ENCODE peak calls at places on chromosomes 7 and 10, in four cellular contexts. L is IMR-90, B is lower lobe of right lung, F is fibroblast of lung. W is an unnamed sample.

GRCh38 chr7:101567231-101567630 is 61.9 kb downstream of the MYL10 start:
- DNase-seq in L (no peak), B (no peak), F (no peak), W (no peak)

GRCh38 chr10:9735731-9736130 is 1281.9 kb upstream of the CELF2 start:
- DNase-seq in L (no peak), B (no peak), F (no peak), W (no peak)

GRCh38 chr10:127949831-127950230 is 42.9 kb downstream of the PTPRE start:
- DNase-seq in L (no peak), B (no peak), F (no peak), W (no peak)

GRCh38 chr10:118472961-118473675 is 122.3 kb downstream of the PRLHR start:
- DNase-seq in L (no peak), B (no peak), F (no peak), W (no peak)

GRCh38 chr10:101759354-101760247 is 16.3 kb downstream of the FGF8 start:
- DNase-seq in L (no peak), B (no peak), F (no peak), W (no peak)

GRCh38 chr7:148695953-148696352 is 2.8 kb upstream of the CUL1 start:
- DNase-seq in L (no peak), B (no peak), F (no peak), W (no peak)

GRCh38 chr7:27225005-27225934 is 17.3 kb upstream of the EVX1 start:
- DNase-seq in L (no peak), B (no peak), F (no peak), W (no peak)

GRCh38 chr10:104076743-104077160 is 8.9 kb downstream of the COL17A1 start:
- DNase-seq in L (peak; percentile 16), B (peak; percentile 58), F (peak; percentile 53), W (peak; percentile 47)

GRCh38 chr10:78181381-78182055 is 147.9 kb downstream of the RPS24 start:
- DNase-seq in L (no peak), B (no peak), F (no peak), W (no peak)

GRCh38 chr10:87861953-87862643 is 1.2 kb downstream of the KLLN start:
- DNase-seq in L (peak; percentile 98), B (peak; percentile 99), F (peak; percentile 99), W (peak; percentile 93)

GRCh38 chr7:149821191-149822148 is 16.7 kb upstream of the ZNF862 start:
- DNase-seq in L (no peak), B (peak; percentile 42), F (no peak), W (no peak)

GRCh38 chr7:71237945-71238344 is 106.0 kb downstream of the GALNT17 start:
- DNase-seq in L (no peak), B (no peak), F (no peak), W (no peak)

GRCh38 chr7:1271046-1271445 is 38.4 kb downstream of the UNCX start:
- DNase-seq in L (no peak), B (peak; percentile 6), F (no peak), W (no peak)

GRCh38 chr10:125124907-125125306 is 35.5 kb downstream of the CTBP2 start:
- DNase-seq in L (peak; percentile 32), B (no peak), F (peak; percentile 68), W (no peak)

GRCh38 chr10:120979435-120980315 is 128.5 kb downstream of the WDR11 start:
- DNase-seq in L (no peak), B (peak; percentile 90), F (no peak), W (no peak)

GRCh38 chr10:34821587-34822585 is 6.8 kb upstream of the PARD3 start:
- DNase-seq in L (peak; percentile 11), B (no peak), F (no peak), W (peak; percentile 94)

GRCh38 chr7:32936686-32937085 is 20.6 kb upstream of the FKBP9 start:
- DNase-seq in L (no peak), B (no peak), F (no peak), W (no peak)
- TF ChIP-seq CTCF in L (no peak), B (no peak), F (no peak), W (no peak)

GRCh38 chr7:47600199-47601118 is 18.5 kb upstream of the TNS3 start:
- DNase-seq in L (peak; percentile 86), B (no peak), F (peak; percentile 75), W (peak; percentile 65)
- H3K4me3 ChIP-seq in L (no peak overlapping the region), B (no peak overlapping the region), F (peak overlapping the region; percentile 11), W (peak overlapping the region; percentile 4)

GRCh38 chr7:79282051-79282694 is 171.3 kb downstream of the MAGI2 start:
- DNase-seq in L (peak; percentile 86), B (no peak), F (peak; percentile 86), W (peak; percentile 66)
- TF ChIP-seq CTCF in L (peak; percentile 58), B (peak; percentile 33), F (peak; percentile 63), W (peak; percentile 61)

DNA sequence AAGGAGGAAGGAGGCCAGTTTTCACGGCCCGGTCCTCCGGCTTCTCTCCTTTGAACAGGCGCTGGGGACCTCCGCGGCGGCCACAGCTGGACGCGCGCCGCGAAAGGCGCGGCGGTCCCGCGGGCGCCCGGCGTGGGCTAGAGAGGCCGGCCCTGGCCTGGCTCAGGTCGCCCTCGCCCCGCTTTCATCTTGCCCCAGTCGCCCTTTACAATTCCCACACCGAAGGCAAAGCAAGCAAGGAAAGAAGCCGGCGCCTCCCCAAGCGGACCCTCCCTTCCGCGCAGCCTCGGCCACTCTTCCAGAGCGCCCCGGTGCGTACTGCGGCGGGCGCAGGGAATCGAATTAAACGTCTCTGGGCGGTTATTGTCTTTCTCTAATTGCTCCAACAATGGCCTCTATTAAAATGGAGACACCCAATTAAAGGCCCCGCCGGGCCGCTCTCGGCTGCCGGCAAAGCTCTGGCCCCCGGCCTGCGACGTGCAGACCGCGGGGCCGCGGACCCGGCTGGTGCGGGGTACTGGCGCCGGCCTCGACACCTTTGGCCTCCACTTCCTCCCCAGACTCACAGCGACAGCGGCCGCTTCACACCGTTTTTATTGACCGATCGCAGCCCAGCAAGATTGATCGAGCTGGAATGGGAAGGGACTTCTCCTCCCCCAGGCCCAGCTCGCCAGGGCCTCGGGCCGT is 4.5 kb upstream of the GATA3 start:
- DNase-seq in L (no peak), B (no peak), F (no peak), W (no peak)
- H3K4me3 ChIP-seq in L (no peak overlapping the region), B (peak overlapping the region; percentile 49), F (no peak overlapping the region), W (peak overlapping the region; percentile 12)

DNA sequence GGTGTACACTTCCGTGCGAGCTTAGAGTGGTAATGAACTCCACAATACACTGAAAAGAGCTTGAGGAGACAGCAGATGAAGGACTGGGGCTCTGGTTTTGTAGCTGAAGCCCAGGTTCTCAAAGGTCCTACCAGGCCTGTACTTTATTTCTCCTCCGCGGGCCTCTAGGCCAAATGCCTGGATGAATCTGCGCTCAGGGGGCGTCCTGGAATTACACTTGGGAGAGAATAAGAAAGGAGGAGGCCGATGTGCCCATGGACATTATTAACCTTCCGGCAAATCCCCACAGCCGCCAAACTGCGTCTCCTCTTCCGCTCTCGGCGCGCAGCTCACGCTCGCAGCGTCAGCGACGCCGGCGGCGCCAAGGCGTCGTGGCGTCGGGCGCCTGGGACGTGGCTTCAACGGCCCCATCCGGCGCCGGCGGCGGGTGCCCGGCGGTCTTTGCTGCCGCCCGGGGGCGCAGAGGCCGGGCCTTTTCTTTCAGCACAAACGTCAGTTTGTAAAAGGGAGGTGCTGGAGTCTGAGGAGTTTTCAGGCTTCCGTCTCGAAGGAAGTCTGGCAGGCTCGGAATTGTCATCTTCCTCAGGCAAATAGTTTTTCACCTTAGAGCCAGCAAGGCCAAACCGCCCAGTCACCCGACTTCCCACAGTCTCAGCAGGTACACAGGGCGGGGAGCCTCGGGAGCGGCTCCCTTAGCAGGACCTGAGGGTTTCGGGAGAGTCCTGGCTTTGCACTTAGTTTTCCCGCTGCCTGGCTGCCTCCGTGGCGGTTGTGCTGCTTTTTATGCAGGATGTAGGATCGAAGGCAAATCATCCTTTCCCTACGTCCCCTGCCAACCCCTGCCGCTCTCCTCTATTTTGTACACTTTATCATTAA is at the start of gene CCDC7:
- DNase-seq in L (peak; percentile 84), B (peak; percentile 91), F (peak; percentile 89), W (peak; percentile 46)
- TF ChIP-seq CTCF in L (peak; percentile 68), B (peak; percentile 71), F (peak; percentile 36), W (peak; percentile 47)

DNA sequence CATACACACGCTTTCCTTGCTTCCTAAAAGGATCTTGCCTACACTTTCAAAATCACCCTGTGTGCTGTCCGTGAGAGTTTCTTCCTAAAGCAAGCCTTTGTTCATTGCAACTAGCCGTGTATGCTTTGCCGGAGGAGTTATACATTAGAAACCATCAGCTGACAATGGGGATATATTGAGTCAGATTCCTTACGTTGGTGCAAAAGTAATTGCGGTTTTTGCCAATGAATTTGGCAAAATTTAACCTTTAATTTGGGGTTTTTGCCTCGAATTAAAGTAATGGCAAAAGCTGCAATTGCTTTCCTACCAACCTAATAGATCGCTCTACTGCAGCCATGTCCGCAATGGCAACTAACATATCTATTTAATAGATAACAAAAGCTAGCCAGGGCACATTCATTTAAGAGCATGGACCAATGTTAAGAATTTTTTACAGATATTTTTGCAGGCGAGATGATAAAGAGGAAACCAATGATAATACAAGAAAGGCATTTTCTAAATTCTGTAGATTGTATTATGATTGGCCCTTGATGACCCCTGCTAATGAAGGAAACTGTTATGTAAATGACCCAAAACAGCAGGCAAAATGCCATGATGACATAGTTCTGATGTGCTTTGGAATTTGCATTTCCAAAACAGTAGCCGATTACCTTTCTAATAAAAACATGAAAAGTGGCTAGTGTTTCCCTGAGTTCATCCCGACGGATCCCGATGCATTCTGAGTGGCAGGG is 184.8 kb upstream of the NRP1 start:
- DNase-seq in L (no peak), B (no peak), F (no peak), W (no peak)
- H3K4me3 ChIP-seq in L (no peak overlapping the region), B (no peak overlapping the region), F (no peak overlapping the region), W (no peak overlapping the region)

GRCh38 chr7:11341285-11341944 is 367.7 kb downstream of the PHF14 start:
- DNase-seq in L (no peak), B (no peak), F (peak; percentile 54), W (no peak)
- TF ChIP-seq CTCF in L (peak; percentile 10), B (no peak), F (peak; percentile 41), W (peak; percentile 41)

GRCh38 chr10:99958806-99959205 is 50.9 kb downstream of the DNMBP start:
- DNase-seq in L (no peak), B (no peak), F (no peak), W (no peak)
- H3K4me3 ChIP-seq in L (no peak overlapping the region), B (no peak overlapping the region), F (no peak overlapping the region), W (no peak overlapping the region)

GRCh38 chr10:62851449-62851848 is 35.3 kb upstream of the EGR2 start:
- DNase-seq in L (peak; percentile 1), B (no peak), F (peak; percentile 32), W (no peak)
- TF ChIP-seq CTCF in L (peak; percentile 12), B (peak; percentile 37), F (peak; percentile 44), W (peak; percentile 38)